ENCODE peak calls at places on chromosomes 2 and 18, in ten cellular contexts. X is Panc1, A is heart right ventricle, F is neural progenitor cell, G is tibial artery, T is H9, W is left lung, U is A549, Q is PC-3, H is IMR-90. C is an unnamed sample.
A peak's percentile ranks its signal among the peaks of the same experiment; 100 is the strongest.

GRCh38 chr2:232894251-232894650 is 24.2 kb downstream of the SNORC start:
- DNase-seq in X (no peak), A (no peak), F (no peak), G (peak; percentile 29), T (no peak), W (peak; percentile 66), U (no peak), Q (no peak), H (no peak), C (no peak)

GRCh38 chr2:131493199-131494018 is 1.2 kb upstream of the MZT2A start:
- DNase-seq in X (no peak), A (no peak), F (no peak), G (no peak), T (no peak), W (no peak), U (no peak), Q (peak; percentile 20), H (no peak), C (no peak)

GRCh38 chr2:45024600-45025291 is 15.5 kb upstream of the SIX2 start:
- DNase-seq in X (peak; percentile 42), A (no peak), F (no peak), G (peak; percentile 90), T (no peak), W (no peak), U (peak; percentile 72), Q (peak; percentile 99), H (peak; percentile 53), C (peak; percentile 74)

GRCh38 chr2:230898016-230898415 is 27.0 kb downstream of the GPR55 start:
- DNase-seq in X (no peak), A (no peak), F (no peak), G (peak; percentile 32), T (peak; percentile 19), W (no peak), U (no peak), Q (no peak), H (no peak), C (no peak)

GRCh38 chr2:207166349-207167128 is 791 bp upstream of the KLF7 start:
- DNase-seq in X (no peak), A (peak; percentile 84), F (peak; percentile 92), G (peak; percentile 90), T (peak; percentile 87), W (peak; percentile 94), U (peak; percentile 42), Q (peak; percentile 61), H (peak; percentile 81), C (peak; percentile 67)

GRCh38 chr2:214750529-214750928 is 59.0 kb downstream of the BARD1 start:
- DNase-seq in X (no peak), A (no peak), F (no peak), G (no peak), T (no peak), W (no peak), U (no peak), Q (no peak), H (no peak), C (no peak)

GRCh38 chr2:56455642-56456041 is 271.9 kb downstream of the CCDC85A start:
- DNase-seq in X (no peak), A (no peak), F (no peak), G (no peak), T (no peak), W (no peak), U (no peak), Q (no peak), H (no peak), C (no peak)

GRCh38 chr2:29336741-29337340 is 221.6 kb downstream of the CLIP4 start:
- DNase-seq in X (no peak), A (no peak), F (no peak), G (no peak), T (no peak), W (no peak), U (no peak), Q (no peak), H (no peak), C (no peak)

GRCh38 chr2:24353933-24354332 is 6.4 kb downstream of the ITSN2 start:
- DNase-seq in X (no peak), A (no peak), F (no peak), G (no peak), T (no peak), W (no peak), U (no peak), Q (no peak), H (no peak), C (no peak)

GRCh38 chr2:96580771-96581170 is 44.2 kb downstream of the ARID5A start:
- DNase-seq in X (no peak), A (no peak), F (peak; percentile 70), G (no peak), T (peak; percentile 74), W (no peak), U (peak; percentile 18), Q (peak; percentile 44), H (no peak), C (peak; percentile 22)

GRCh38 chr2:159214325-159214865 is 72.1 kb downstream of the WDSUB1 start:
- DNase-seq in X (no peak), A (no peak), F (no peak), G (no peak), T (no peak), W (no peak), U (no peak), Q (peak; percentile 6), H (no peak), C (no peak)

GRCh38 chr2:169983506-169983905 is 156.3 kb downstream of the UBR3 start:
- DNase-seq in X (no peak), A (no peak), F (no peak), G (no peak), T (no peak), W (no peak), U (no peak), Q (no peak), H (no peak), C (no peak)

GRCh38 chr2:43848174-43848573 is 9.4 kb downstream of the ABCG8 start:
- DNase-seq in X (peak; percentile 36), A (no peak), F (no peak), G (no peak), T (no peak), W (no peak), U (no peak), Q (peak; percentile 60), H (peak; percentile 29), C (no peak)

GRCh38 chr18:25842665-25843064 is 247.7 kb downstream of the SS18 start:
- DNase-seq in X (no peak), A (no peak), F (no peak), G (no peak), T (no peak), W (no peak), U (no peak), Q (no peak), H (no peak), C (no peak)

GRCh38 chr2:170715062-170715931 is at the start of gene SP5:
- DNase-seq in X (no peak), A (peak; percentile 25), F (peak; percentile 94), G (peak; percentile 78), T (peak; percentile 85), W (peak; percentile 88), U (peak; percentile 35), Q (peak; percentile 65), H (peak; percentile 29), C (peak; percentile 42)

GRCh38 chr2:100416939-100417744 is at the start of gene CHST10:
- DNase-seq in X (no peak), A (peak; percentile 57), F (peak; percentile 85), G (peak; percentile 70), T (peak; percentile 60), W (peak; percentile 86), U (peak; percentile 63), Q (peak; percentile 48), H (peak; percentile 28), C (peak; percentile 36)

GRCh38 chr2:38301340-38301968 is 75.6 kb downstream of the ATL2 start:
- DNase-seq in X (no peak), A (no peak), F (no peak), G (no peak), T (peak; percentile 30), W (no peak), U (no peak), Q (no peak), H (no peak), C (no peak)

GRCh38 chr2:127092951-127093516 is 13.9 kb downstream of the BIN1 start:
- DNase-seq in X (no peak), A (no peak), F (no peak), G (no peak), T (no peak), W (peak; percentile 43), U (no peak), Q (peak; percentile 19), H (no peak), C (no peak)

GRCh38 chr2:127092306-127092705 is 14.6 kb downstream of the BIN1 start:
- DNase-seq in X (no peak), A (no peak), F (no peak), G (no peak), T (no peak), W (peak; percentile 63), U (no peak), Q (no peak), H (no peak), C (no peak)

GRCh38 chr2:127090281-127091128 is 16.4 kb downstream of the BIN1 start:
- DNase-seq in X (no peak), A (no peak), F (no peak), G (no peak), T (no peak), W (peak; percentile 80), U (no peak), Q (no peak), H (no peak), C (no peak)

GRCh38 chr2:127091148-127091547 is 15.8 kb downstream of the BIN1 start:
- DNase-seq in X (no peak), A (no peak), F (no peak), G (no peak), T (no peak), W (peak; percentile 49), U (no peak), Q (no peak), H (no peak), C (no peak)

GRCh38 chr2:127091886-127092285 is 15.1 kb downstream of the BIN1 start:
- DNase-seq in X (no peak), A (no peak), F (no peak), G (no peak), T (no peak), W (peak; percentile 53), U (no peak), Q (no peak), H (no peak), C (no peak)
- H3K4me1 ChIP-seq in X (peaks cover 20% of the 10 kb centered on the region), A (peaks cover 29% of the 10 kb centered on the region), F (peaks cover 26% of the 10 kb centered on the region), G (peaks cover 15% of the 10 kb centered on the region), T (peaks cover 2% of the 10 kb centered on the region), W (peaks cover 32% of the 10 kb centered on the region), U (peaks cover 42% of the 10 kb centered on the region), Q (peaks cover 29% of the 10 kb centered on the region), H (peaks cover 33% of the 10 kb centered on the region), C (peaks cover 24% of the 10 kb centered on the region)

GRCh38 chr2:39517102-39517436 is 80.0 kb upstream of the MAP4K3 start:
- DNase-seq in X (no peak), A (no peak), F (no peak), G (no peak), T (no peak), W (no peak), U (no peak), Q (no peak), H (no peak), C (no peak)
- H3K27ac ChIP-seq in X (no peak overlapping the region), A (peak overlapping the region; percentile 90), F (no peak overlapping the region), G (no peak overlapping the region), T (peak overlapping the region; percentile 92), W (no peak overlapping the region), U (peak overlapping the region; percentile 20), Q (no peak overlapping the region), H (peak overlapping the region; percentile 21), C (no peak overlapping the region)

GRCh38 chr2:202072226-202072625 is 829 bp upstream of the KIAA2012 start:
- DNase-seq in X (no peak), A (no peak), F (peak; percentile 61), G (no peak), T (peak; percentile 56), W (no peak), U (no peak), Q (peak; percentile 17), H (no peak), C (no peak)
- TF ChIP-seq CTCF in X (peak; percentile 63), A (no peak), F (peak; percentile 59), G (no peak), T (peak; percentile 70), W (no peak), U (no peak), Q (peak; percentile 54), H (peak; percentile 20), C (no peak)

GRCh38 chr18:70296289-70296688 is 7.4 kb downstream of the SOCS6 start:
- DNase-seq in X (no peak), A (peak; percentile 47), F (peak; percentile 20), G (no peak), T (no peak), W (no peak), U (peak; percentile 36), Q (no peak), H (no peak), C (no peak)
- H3K4me1 ChIP-seq in X (peaks cover 54% of the 10 kb centered on the region), A (peaks cover 50% of the 10 kb centered on the region), F (peaks cover 34% of the 10 kb centered on the region), G (peaks cover under 1% of the 10 kb centered on the region), T (peaks cover 10% of the 10 kb centered on the region), W (peaks cover 33% of the 10 kb centered on the region), U (peaks cover 85% of the 10 kb centered on the region), Q (peaks cover 22% of the 10 kb centered on the region), H (peaks cover 19% of the 10 kb centered on the region), C (peaks cover 15% of the 10 kb centered on the region)

C was measured in astrocyte.